ENCODE peak calls at places on chromosomes 5 and 9, in nine cellular contexts. V is A549; R is D721Med; U is mucosa of descending colon; O is stomach; E is WTC11; K is breast epithelium; Z is neural progenitor cell; L is CD8-positive, alpha-beta T cell. C is an unnamed sample.

GRCh38 chr9:124078641-124079040 is 67.1 kb downstream of the LHX2 start:
- DNase-seq in E (no peak), L (no peak), V (peak), U (no peak), K (peak), O (no peak), R (no peak), Z (no peak), C (no peak)

GRCh38 chr9:77751341-77752091 is 103.4 kb upstream of the GNA14 start:
- DNase-seq in U (peak), K (no peak), E (no peak), V (peak), Z (peak), L (no peak), O (no peak), R (no peak), C (peak)

GRCh38 chr9:83432104-83432627 is 106.0 kb downstream of the FRMD3 start:
- DNase-seq in R (no peak), Z (peak), L (no peak), O (peak), K (peak), V (peak), U (peak), E (peak), C (no peak)

GRCh38 chr9:131180454-131180853 is 55.1 kb downstream of the NUP214 start:
- DNase-seq in K (no peak), O (no peak), U (no peak), L (no peak), R (no peak), V (no peak), Z (no peak), E (no peak), C (no peak)

GRCh38 chr5:90930756-90931431 is 372.3 kb downstream of the ADGRV1 start:
- DNase-seq in L (no peak), V (no peak), R (no peak), E (no peak), O (no peak), K (no peak), Z (peak), U (no peak), C (no peak)

GRCh38 chr5:172946146-172946545 is 13.1 kb upstream of the RPL26L1 start:
- DNase-seq in E (no peak), U (no peak), R (no peak), V (no peak), L (no peak), Z (no peak), K (no peak), O (no peak), C (no peak)

GRCh38 chr5:88518131-88519016 is 249.7 kb upstream of the TMEM161B start:
- DNase-seq in K (no peak), Z (no peak), U (no peak), R (no peak), L (no peak), E (no peak), V (no peak), O (no peak), C (no peak)

GRCh38 chr9:26551971-26552370 is 340.6 kb downstream of the CAAP1 start:
- DNase-seq in L (no peak), K (no peak), E (no peak), V (no peak), O (no peak), R (no peak), U (no peak), Z (no peak), C (no peak)

GRCh38 chr9:18739641-18740318 is 265.8 kb downstream of the ADAMTSL1 start:
- DNase-seq in L (no peak), V (no peak), U (no peak), K (no peak), E (no peak), R (no peak), Z (no peak), O (no peak), C (no peak)

GRCh38 chr5:116437922-116438578 is 136.6 kb downstream of the SEMA6A start:
- DNase-seq in K (no peak), O (no peak), V (no peak), E (no peak), U (no peak), R (no peak), L (no peak), Z (peak), C (no peak)

GRCh38 chr9:122392284-122392683 is 21.5 kb downstream of the PTGS1 start:
- DNase-seq in O (no peak), V (no peak), L (no peak), Z (no peak), E (no peak), U (no peak), K (no peak), R (no peak), C (no peak)

GRCh38 chr9:90890146-90890545 is 88.5 kb downstream of the SYK start:
- DNase-seq in Z (peak), O (no peak), R (no peak), K (no peak), V (peak), E (peak), L (no peak), U (no peak), C (peak)
- TF ChIP-seq CTCF in Z (peak), O (no peak), R (no peak), K (no peak), V (no peak), E (peak), L (no peak), U (no peak), C (no peak)

GRCh38 chr5:100900142-100900795 is 2.8 kb downstream of the ST8SIA4 start:
- DNase-seq in O (peak), L (peak), K (no peak), E (peak), U (peak), R (no peak), V (no peak), Z (peak), C (no peak)
- TF ChIP-seq CTCF in O (no peak), L (peak), K (no peak), E (no peak), U (no peak), R (peak), V (peak), Z (peak), C (peak)

DNA sequence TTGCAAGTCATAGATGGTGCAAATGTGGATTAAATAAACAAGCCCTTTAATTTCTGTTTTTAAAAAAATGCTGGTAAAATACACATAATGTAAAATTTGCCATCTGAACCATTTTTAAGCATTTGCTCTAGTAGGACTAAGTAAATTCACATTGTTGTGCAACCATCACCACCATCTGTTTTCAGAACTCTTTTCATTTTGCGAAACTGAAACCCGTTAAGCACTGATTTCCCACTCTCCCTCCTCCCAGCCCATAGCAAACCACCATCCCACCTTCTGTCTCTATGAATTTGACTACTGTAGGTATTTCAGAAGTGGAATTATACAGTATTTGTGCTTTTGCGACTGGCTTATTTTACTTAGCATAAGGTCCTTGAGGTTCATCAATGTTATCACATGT is 103.3 kb upstream of the CNTLN start:
- DNase-seq in Z (no peak), V (no peak), E (no peak), O (no peak), K (no peak), R (no peak), U (no peak), L (no peak), C (no peak)
- TF ChIP-seq CTCF in Z (no peak), V (no peak), E (no peak), O (no peak), K (no peak), R (no peak), U (no peak), L (no peak), C (no peak)

GRCh38 chr9:36399980-36400331 is at the start of gene RNF38:
- DNase-seq in L (no peak), O (no peak), V (no peak), Z (no peak), E (no peak), R (no peak), K (no peak), U (no peak), C (no peak)

GRCh38 chr9:36401179-36401740 is 1.2 kb upstream of the RNF38 start:
- DNase-seq in R (peak), V (peak), O (peak), L (no peak), U (peak), K (no peak), Z (no peak), E (no peak), C (no peak)

GRCh38 chr9:36398745-36399144 is 1.3 kb downstream of the RNF38 start:
- DNase-seq in V (no peak), K (no peak), U (no peak), O (no peak), Z (no peak), L (no peak), R (no peak), E (no peak), C (no peak)

GRCh38 chr9:36401897-36402480 is 1.9 kb upstream of the RNF38 start:
- DNase-seq in K (no peak), L (no peak), O (no peak), V (no peak), U (peak), Z (no peak), E (no peak), R (no peak), C (no peak)

GRCh38 chr9:36400332-36401178 is 486 bp upstream of the RNF38 start:
- DNase-seq in Z (peak), U (peak), V (peak), L (peak), E (peak), O (peak), R (peak), K (peak), C (peak)
- TF ChIP-seq CTCF in Z (peak), U (no peak), V (no peak), L (no peak), E (no peak), O (no peak), R (no peak), K (peak), C (no peak)

DNA sequence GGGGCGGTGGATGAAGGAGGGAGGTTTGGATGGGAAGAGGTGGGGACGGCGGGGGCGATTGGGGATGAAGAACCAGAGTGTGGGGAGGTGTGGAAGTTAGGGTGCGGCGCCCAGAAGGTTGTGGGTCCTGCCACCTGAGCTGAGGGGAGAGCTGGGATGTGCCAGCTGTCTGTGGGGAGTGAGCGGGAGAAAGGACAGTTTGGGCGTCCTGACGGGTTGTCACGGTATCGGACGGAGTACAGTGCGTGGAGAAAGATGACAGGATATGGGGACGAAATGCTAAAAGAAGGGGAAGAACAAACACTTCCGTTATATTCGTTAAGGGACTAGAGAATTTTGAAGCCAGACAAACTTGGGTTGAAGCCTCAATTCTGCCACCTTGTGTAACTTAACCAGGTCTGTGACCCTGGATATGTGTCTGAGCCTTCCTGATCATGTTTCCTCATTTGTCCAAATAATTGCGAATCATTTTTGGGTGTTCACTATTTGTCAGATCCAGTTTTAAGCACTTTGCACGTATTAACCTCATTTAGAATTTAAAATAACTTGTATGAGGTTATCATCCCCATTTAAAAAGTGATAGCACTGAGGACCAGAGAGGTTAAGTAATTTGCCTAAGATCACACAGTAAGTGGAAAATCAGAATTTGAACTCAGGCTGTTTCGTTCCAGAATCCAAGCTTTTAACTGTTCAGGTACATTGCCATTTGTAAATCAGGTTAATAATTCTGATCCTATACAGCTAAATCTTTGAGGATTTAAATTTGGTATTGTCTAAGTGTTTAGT is 689 bp downstream of the CNTRL start:
- DNase-seq in E (no peak), Z (peak), K (no peak), O (no peak), R (no peak), L (peak), V (no peak), U (no peak), C (no peak)
- TF ChIP-seq CTCF in E (no peak), Z (peak), K (no peak), O (no peak), R (no peak), L (peak), V (no peak), U (no peak), C (no peak)

DNA sequence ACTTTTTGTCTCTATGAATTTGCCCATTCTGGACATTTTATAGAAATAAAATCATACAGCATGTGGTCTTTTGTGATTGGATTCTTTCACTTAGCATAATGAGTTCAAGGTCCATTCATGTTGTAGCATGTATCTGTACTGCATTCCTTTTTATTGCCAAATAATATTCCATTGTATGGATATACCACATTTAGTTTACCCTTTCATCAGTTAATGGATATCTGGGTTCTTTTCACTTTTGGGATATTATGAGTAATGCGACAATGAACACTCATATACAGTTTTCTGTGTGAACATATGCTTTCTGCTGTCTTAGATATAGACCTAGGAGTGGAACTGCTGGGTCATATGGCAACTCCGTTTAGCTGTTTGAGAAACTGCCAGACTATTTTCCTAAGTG is 41.3 kb upstream of the MAST4 start:
- DNase-seq in E (no peak), K (no peak), Z (no peak), U (no peak), V (no peak), L (no peak), R (no peak), O (no peak), C (no peak)
- TF ChIP-seq CTCF in E (no peak), K (no peak), Z (no peak), U (no peak), V (no peak), L (no peak), R (no peak), O (no peak), C (no peak)

GRCh38 chr5:25862276-25862675 is 1176.1 kb downstream of the CDH9 start:
- DNase-seq in R (no peak), Z (no peak), K (no peak), O (no peak), U (no peak), L (no peak), E (peak), V (no peak), C (no peak)

GRCh38 chr5:25863811-25864210 is 1174.6 kb downstream of the CDH9 start:
- DNase-seq in U (no peak), E (no peak), R (no peak), Z (no peak), V (no peak), L (no peak), O (no peak), K (no peak), C (no peak)

DNA sequence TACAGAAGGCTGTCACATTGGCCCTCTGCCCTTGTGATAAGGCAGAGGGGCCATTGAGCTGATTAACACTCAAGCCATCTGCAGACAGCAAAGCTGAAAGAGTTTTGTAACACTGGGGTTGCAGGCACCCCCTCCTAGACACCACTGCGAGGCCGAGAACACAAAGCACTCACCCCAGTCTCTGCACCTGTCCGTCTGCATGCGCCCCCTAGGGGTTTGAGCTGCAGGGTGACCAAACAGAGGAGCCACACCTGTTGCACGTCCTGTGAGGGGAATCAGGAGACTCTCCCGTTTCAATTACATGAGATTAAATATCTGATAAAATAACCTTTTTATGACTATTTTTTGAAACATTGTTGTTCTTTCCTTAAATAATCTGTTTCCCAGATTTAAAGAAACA is 1180.4 kb downstream of the CDH9 start:
- DNase-seq in R (no peak), U (no peak), V (no peak), O (no peak), E (peak), K (no peak), L (no peak), Z (peak), C (no peak)
- TF ChIP-seq CTCF in R (peak), U (no peak), V (no peak), O (no peak), E (peak), K (no peak), L (no peak), Z (peak), C (peak)

GRCh38 chr5:97231025-97231636 is 48.1 kb upstream of the RIOK2 start:
- DNase-seq in R (no peak), V (peak), U (peak), L (no peak), K (peak), E (peak), O (no peak), Z (peak), C (peak)
- TF ChIP-seq CTCF in R (peak), V (peak), U (peak), L (peak), K (peak), E (peak), O (no peak), Z (peak), C (peak)

GRCh38 chr5:96726802-96727201 is 64.6 kb downstream of the CAST start:
- DNase-seq in L (no peak), O (no peak), E (no peak), Z (no peak), V (no peak), R (no peak), K (no peak), U (no peak), C (no peak)

GRCh38 chr5:96733771-96734498 is 71.8 kb downstream of the CAST start:
- DNase-seq in O (no peak), E (no peak), V (no peak), U (no peak), R (no peak), K (peak), L (no peak), Z (no peak), C (no peak)

GRCh38 chr5:96734871-96735325 is 72.7 kb downstream of the CAST start:
- DNase-seq in R (no peak), Z (no peak), K (no peak), U (no peak), O (no peak), L (no peak), V (no peak), E (no peak), C (no peak)

GRCh38 chr5:96725257-96725656 is 63.1 kb downstream of the CAST start:
- DNase-seq in E (no peak), R (no peak), U (no peak), O (no peak), V (no peak), K (no peak), L (no peak), Z (no peak), C (no peak)

DNA sequence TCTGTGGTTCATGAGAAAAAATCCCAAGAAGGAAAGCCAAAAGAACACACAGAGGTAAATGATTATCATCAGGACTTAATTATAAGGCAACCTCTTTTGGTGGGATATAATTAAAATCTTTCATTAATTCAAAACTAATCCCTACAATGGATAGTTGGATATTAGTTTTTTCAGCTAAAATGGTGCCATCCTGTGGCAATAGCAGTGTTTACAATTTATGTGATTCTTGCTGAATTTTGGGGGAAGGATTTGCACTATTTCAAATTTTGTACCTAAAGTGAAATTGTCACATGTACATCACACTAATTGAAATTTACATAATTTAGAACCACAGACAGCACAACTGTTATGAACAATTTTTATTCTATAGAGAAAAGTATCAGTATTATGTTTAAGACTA is 67.0 kb downstream of the CAST start:
- DNase-seq in O (no peak), E (no peak), L (no peak), Z (no peak), R (no peak), U (no peak), K (no peak), V (no peak), C (no peak)
- TF ChIP-seq CTCF in O (no peak), E (no peak), L (peak), Z (no peak), R (peak), U (no peak), K (no peak), V (peak), C (peak)

DNA sequence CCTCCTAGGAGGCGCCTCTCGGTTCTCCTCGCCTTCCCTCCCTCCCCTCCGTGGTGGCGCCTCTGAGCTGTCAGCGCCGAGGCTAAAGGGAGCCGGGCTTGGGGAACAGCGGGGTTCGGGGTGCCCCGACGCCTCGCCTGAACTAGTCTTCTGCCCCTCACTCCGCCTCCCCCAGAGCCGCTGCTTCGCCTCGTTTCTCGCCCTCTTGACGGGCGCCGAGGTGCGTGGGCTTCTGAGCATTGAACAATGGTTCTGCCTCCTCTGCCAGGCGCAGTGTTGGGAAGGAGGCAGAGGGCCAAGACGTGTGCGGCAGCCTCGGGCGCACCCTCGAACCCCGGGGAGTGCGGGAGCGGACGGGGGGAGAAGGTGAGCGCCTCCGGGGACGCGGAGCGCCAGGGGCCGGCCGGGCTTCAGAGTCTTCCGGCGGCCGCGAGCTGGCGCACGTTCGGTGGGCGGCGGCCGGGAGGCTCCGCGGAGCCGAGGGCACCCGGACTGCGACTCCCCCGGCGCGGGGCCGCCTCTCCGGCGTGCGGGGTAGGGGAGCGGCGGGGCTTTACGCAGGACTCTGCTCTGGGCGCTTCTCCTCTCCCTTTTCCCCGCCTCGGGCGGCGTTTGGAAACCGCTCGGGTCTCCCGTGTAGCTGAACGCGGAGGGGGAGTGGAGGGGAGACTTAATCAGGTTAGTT is 916 bp downstream of the VLDLR start:
- DNase-seq in K (no peak), E (peak), L (no peak), O (peak), R (no peak), U (peak), Z (peak), V (peak), C (peak)
- TF ChIP-seq CTCF in K (no peak), E (no peak), L (no peak), O (no peak), R (peak), U (no peak), Z (no peak), V (no peak), C (peak)